ENCODE peak calls at places on chromosomes 11 and 22, in seven cellular contexts. M, E, Q, W, S, D and H are unnamed samples. For H3K27me3 and H3K9me3, the result is how much of the 10 kb centered on the place peaks cover.

GRCh38 chr11:65412271-65413076 is 10.1 kb upstream of the NEAT1 start:
- DNase-seq in W (no peak), E (no peak), S (peak), D (no peak), Q (no peak), M (no peak), H (no peak)

GRCh38 chr11:78715639-78716311 is 141.1 kb upstream of the NARS2 start:
- DNase-seq in S (no peak), W (peak), D (peak), E (no peak), M (peak), Q (peak), H (peak)

GRCh38 chr11:299951-300735 is 817 bp upstream of the IFITM5 start:
- DNase-seq in Q (peak), E (no peak), S (peak), D (no peak), W (no peak), M (peak), H (peak)

GRCh38 chr11:58770627-58771457 is 39.1 kb upstream of the GLYAT start:
- DNase-seq in Q (no peak), S (no peak), W (no peak), D (no peak), E (no peak), M (peak), H (peak)

GRCh38 chr11:17695454-17696441 is 23.6 kb upstream of the MYOD1 start:
- DNase-seq in Q (no peak), S (no peak), D (no peak), E (no peak), M (no peak), W (no peak), H (no peak)

GRCh38 chr11:58575377-58576020 is at the start of gene LPXN:
- DNase-seq in Q (peak), S (no peak), E (peak), M (peak), D (no peak), W (peak), H (no peak)

GRCh38 chr22:42766860-42767259 is 46.2 kb upstream of the A4GALT start:
- DNase-seq in E (no peak), S (peak), Q (no peak), D (no peak), W (no peak), M (no peak), H (no peak)

GRCh38 chr11:518463-519202 is 11.6 kb upstream of the RNH1 start:
- DNase-seq in D (peak), W (peak), E (peak), S (peak), M (peak), Q (no peak), H (peak)

GRCh38 chr22:44019846-44020245 is 4.3 kb upstream of the PARVB start:
- DNase-seq in D (no peak), E (no peak), S (peak), M (peak), Q (no peak), W (no peak), H (no peak)

GRCh38 chr22:46136539-46137217 is 13.6 kb upstream of the PPARA start:
- DNase-seq in M (no peak), S (no peak), E (no peak), D (no peak), Q (no peak), W (no peak), H (no peak)

GRCh38 chr22:49137216-49137840 is 690.3 kb downstream of the BRD1 start:
- DNase-seq in D (no peak), S (no peak), M (no peak), W (no peak), E (no peak), Q (no peak), H (no peak)

GRCh38 chr22:28976588-28976987 is 85.0 kb downstream of the C22orf31 start:
- DNase-seq in M (peak), E (no peak), D (peak), W (no peak), Q (no peak), S (no peak), H (peak)

GRCh38 chr11:86940122-86940777 is 14.9 kb downstream of the FZD4 start:
- DNase-seq in M (peak), W (peak), D (no peak), Q (no peak), E (no peak), S (peak), H (no peak)

GRCh38 chr11:75784506-75784905 is 15.9 kb downstream of the DGAT2 start:
- DNase-seq in Q (no peak), M (no peak), S (no peak), E (no peak), W (no peak), D (no peak), H (no peak)
- H3K27ac ChIP-seq in Q (no peak), M (no peak), S (no peak), E (no peak), W (no peak), D (no peak), H (no peak)

GRCh38 chr11:20668844-20669832 is at the start of gene NELL1:
- DNase-seq in D (no peak), W (no peak), S (no peak), E (no peak), Q (no peak), M (no peak), H (no peak)
- H3K27me3 ChIP-seq in D (under half), W (half or more), S (under half), E (under half), Q (under half), M (under half), H (under half)

GRCh38 chr11:60563553-60564235 is 48.5 kb downstream of the MS4A13 start:
- DNase-seq in W (no peak), Q (peak), E (no peak), D (no peak), S (no peak), M (no peak), H (no peak)
- H3K9me3 ChIP-seq in W (under half), Q (under half), E (under half), D (under half), S (under half), M (under half), H (under half)

GRCh38 chr11:123630126-123630531 is 24.3 kb downstream of the SCN3B start:
- DNase-seq in D (no peak), Q (no peak), M (no peak), S (no peak), W (no peak), E (no peak), H (no peak)
- H3K27ac ChIP-seq in D (no peak), Q (no peak), M (peak), S (no peak), W (no peak), E (no peak), H (no peak)

DNA sequence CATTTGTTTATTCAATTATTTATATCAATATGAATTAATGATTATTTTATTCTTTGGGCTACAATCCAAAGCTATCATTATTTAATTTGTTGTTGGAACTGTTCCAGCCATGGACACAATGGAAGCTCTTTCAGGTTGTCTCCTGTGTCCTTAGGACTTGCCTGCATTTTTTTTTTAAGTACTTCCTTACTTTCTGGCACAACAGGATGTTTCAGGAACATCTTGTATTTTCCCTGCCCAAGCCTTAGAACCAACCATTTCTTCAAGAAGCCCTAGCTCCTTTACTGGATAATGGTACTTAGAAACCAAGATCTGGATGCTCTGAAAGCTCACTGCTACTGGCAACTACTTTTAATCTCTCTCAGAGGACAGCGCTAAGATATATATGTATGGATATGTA is 57.8 kb upstream of the CLNS1A start:
- DNase-seq in S (no peak), W (no peak), Q (no peak), E (no peak), D (no peak), M (no peak), H (no peak)
- H3K27me3 ChIP-seq in S (under half), W (under half), Q (under half), E (under half), D (under half), M (under half), H (under half)

DNA sequence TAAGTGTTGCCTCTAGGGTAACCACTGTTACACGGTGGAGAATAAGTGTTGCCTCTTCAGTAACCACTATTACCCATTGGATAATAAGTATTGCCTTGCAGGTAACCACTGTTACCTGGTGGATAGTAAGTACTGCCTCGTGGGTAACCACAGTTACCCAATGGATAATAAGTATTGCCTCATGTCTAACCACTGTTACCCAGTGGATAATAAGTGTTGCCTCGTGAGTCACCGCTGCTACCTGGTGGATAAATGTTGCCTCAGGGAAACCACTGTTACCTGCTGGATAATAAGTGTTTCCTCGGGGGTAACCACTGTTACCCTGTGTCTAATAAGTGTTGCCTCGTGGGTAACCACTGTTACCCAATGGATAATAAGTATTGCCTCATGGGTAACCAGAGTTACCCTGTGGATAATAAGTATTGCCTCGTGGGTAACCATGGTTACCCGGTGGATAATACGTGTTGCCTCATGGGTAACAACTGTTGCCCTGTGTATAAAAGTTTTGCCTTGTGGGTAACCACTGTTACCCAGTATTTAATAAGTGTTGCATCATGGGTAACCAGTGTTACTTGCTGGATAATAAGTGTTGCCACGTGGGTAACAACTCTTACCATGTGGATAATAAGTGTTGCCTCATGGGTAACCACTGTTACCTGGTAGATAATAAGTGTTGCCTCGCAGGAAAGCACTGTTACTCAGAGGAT is 12.3 kb upstream of the NXPE4 start:
- DNase-seq in E (no peak), Q (no peak), W (no peak), D (no peak), S (no peak), M (peak), H (no peak)
- H3K9me3 ChIP-seq in E (under half), Q (under half), W (under half), D (under half), S (under half), M (under half), H (under half)

GRCh38 chr11:43649921-43650320 is 30.6 kb upstream of the HSD17B12 start:
- DNase-seq in D (no peak), M (no peak), W (no peak), S (no peak), Q (no peak), E (no peak), H (no peak)
- H3K27ac ChIP-seq in D (no peak), M (no peak), W (no peak), S (no peak), Q (no peak), E (no peak), H (no peak)

GRCh38 chr22:23356094-23356493 is 175.8 kb downstream of the BCR start:
- DNase-seq in M (no peak), S (no peak), D (no peak), Q (no peak), W (no peak), E (no peak), H (no peak)
- H3K27me3 ChIP-seq in M (under half), S (under half), D (under half), Q (under half), W (under half), E (under half), H (under half)

GRCh38 chr22:47388778-47389177 is 626.3 kb downstream of the TBC1D22A start:
- DNase-seq in S (no peak), D (no peak), M (no peak), E (no peak), Q (no peak), W (no peak), H (no peak)

GRCh38 chr22:47384977-47385376 is 622.5 kb downstream of the TBC1D22A start:
- DNase-seq in W (no peak), S (no peak), D (no peak), Q (no peak), M (no peak), E (no peak), H (no peak)

GRCh38 chr22:47388331-47388730 is 625.9 kb downstream of the TBC1D22A start:
- DNase-seq in D (no peak), M (no peak), E (no peak), S (no peak), W (no peak), Q (no peak), H (no peak)

GRCh38 chr22:47389201-47389600 is 626.8 kb downstream of the TBC1D22A start:
- DNase-seq in M (no peak), Q (no peak), E (no peak), D (no peak), W (no peak), S (no peak), H (no peak)

GRCh38 chr22:47386812-47387510 is 624.5 kb downstream of the TBC1D22A start:
- DNase-seq in M (no peak), D (no peak), Q (no peak), E (no peak), S (no peak), W (no peak), H (no peak)
- H3K9me3 ChIP-seq in M (under half), D (under half), Q (under half), E (under half), S (under half), W (under half), H (under half)

DNA sequence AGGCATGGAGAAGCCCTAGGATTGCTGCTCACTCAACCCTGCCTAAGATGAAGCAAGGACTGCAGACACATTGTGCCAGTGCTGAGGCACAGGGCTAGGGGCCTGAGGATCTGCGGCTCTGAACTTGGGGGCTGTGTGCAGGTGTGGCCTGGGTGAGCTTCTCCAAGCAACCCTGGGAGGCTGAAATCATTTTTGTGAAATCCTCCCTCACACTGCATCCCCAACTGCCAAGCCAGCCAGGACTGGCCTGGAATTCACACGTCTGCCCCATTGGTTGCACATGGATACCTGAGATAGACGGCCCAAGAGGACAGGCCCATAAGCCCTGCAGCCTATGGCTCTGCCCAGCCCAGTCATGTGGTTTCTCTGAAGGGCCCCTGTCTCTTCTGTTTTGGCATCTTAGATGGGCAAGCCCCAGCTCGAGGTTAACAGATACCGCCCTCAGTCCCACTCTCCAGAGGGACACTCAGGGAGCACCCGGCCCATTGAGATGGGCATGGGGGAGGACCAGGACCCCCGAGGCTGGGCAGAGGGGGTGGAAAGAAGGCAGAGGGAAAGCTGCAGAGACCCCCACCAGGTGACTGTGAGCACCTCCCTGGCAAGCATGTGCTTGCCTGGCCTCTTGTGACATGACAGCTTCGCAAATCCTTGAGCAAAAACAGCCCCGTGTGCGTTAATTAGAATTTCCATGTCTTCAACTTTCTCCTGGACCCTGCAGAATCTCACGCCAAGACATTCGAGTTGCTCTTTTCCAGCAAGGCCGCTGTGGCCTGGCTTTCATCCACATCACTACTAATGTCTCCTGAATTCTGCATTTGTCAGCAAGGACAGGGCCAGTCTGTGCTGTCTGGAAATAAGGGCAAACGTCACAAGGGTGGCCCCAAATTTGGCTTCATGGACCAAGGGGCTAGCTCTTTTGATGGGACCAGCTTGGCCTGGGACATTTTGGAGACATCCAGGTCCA is 33.8 kb downstream of the KCNQ1OT1 start:
- DNase-seq in W (no peak), M (no peak), D (no peak), Q (no peak), S (no peak), E (no peak), H (peak)
- H3K27ac ChIP-seq in W (no peak), M (no peak), D (no peak), Q (no peak), S (no peak), E (no peak), H (no peak)